ENCODE peak calls at places on chromosomes 16 and 17, in eight cellular contexts. One of them, this sample, is unnamed.

GRCh38 chr16:31360296-31360695 is 5.3 kb downstream of the ITGAX start:
- DNase-seq in heart right ventricle: no peak
- DNase-seq in DMS79 treated with DMSO at 0.1 percent for 48 hours: no peak
- DNase-seq in effector CD4-positive, alpha-beta T cell: no peak
- DNase-seq in stimulated activated CD4-positive, alpha-beta T cell treated with anti-CD3 and anti-CD28 coated beads, TNF-alpha, amount 100 ng/mL, for 48 hours: no peak
- DNase-seq in Peyer's patch: no peak
- DNase-seq in left kidney: no peak
- DNase-seq in tibial nerve: no peak
- DNase-seq in this sample: no peak

GRCh38 chr16:68985855-68986254 is 119.6 kb upstream of the HAS3 start:
- DNase-seq in Peyer's patch: no peak
- DNase-seq in heart right ventricle: no peak
- DNase-seq in left kidney: no peak
- DNase-seq in effector CD4-positive, alpha-beta T cell: no peak
- DNase-seq in stimulated activated CD4-positive, alpha-beta T cell treated with anti-CD3 and anti-CD28 coated beads, TNF-alpha, amount 100 ng/mL, for 48 hours: no peak
- DNase-seq in tibial nerve: no peak
- DNase-seq in DMS79 treated with DMSO at 0.1 percent for 48 hours: no peak
- DNase-seq in this sample: peak

GRCh38 chr17:77999413-78000173 is 41.1 kb downstream of the TNRC6C start:
- DNase-seq in heart right ventricle: no peak
- DNase-seq in stimulated activated CD4-positive, alpha-beta T cell treated with anti-CD3 and anti-CD28 coated beads, TNF-alpha, amount 100 ng/mL, for 48 hours: no peak
- DNase-seq in Peyer's patch: no peak
- DNase-seq in tibial nerve: no peak
- DNase-seq in effector CD4-positive, alpha-beta T cell: no peak
- DNase-seq in left kidney: no peak
- DNase-seq in DMS79 treated with DMSO at 0.1 percent for 48 hours: no peak
- DNase-seq in this sample: peak

GRCh38 chr17:511833-512251 is 159.2 kb upstream of the RPH3AL start:
- DNase-seq in tibial nerve: no peak
- DNase-seq in left kidney: no peak
- DNase-seq in heart right ventricle: no peak
- DNase-seq in DMS79 treated with DMSO at 0.1 percent for 48 hours: no peak
- DNase-seq in effector CD4-positive, alpha-beta T cell: no peak
- DNase-seq in Peyer's patch: no peak
- DNase-seq in stimulated activated CD4-positive, alpha-beta T cell treated with anti-CD3 and anti-CD28 coated beads, TNF-alpha, amount 100 ng/mL, for 48 hours: no peak
- DNase-seq in this sample: no peak

GRCh38 chr17:79183221-79184158 is 108.9 kb downstream of the ENGASE start:
- DNase-seq in tibial nerve: no peak
- DNase-seq in Peyer's patch: no peak
- DNase-seq in effector CD4-positive, alpha-beta T cell: no peak
- DNase-seq in left kidney: peak
- DNase-seq in stimulated activated CD4-positive, alpha-beta T cell treated with anti-CD3 and anti-CD28 coated beads, TNF-alpha, amount 100 ng/mL, for 48 hours: no peak
- DNase-seq in DMS79 treated with DMSO at 0.1 percent for 48 hours: peak
- DNase-seq in heart right ventricle: no peak
- DNase-seq in this sample: peak

GRCh38 chr17:75832164-75832651 is 12.0 kb downstream of the UNC13D start:
- DNase-seq in Peyer's patch: peak
- DNase-seq in stimulated activated CD4-positive, alpha-beta T cell treated with anti-CD3 and anti-CD28 coated beads, TNF-alpha, amount 100 ng/mL, for 48 hours: no peak
- DNase-seq in DMS79 treated with DMSO at 0.1 percent for 48 hours: no peak
- DNase-seq in effector CD4-positive, alpha-beta T cell: peak
- DNase-seq in heart right ventricle: no peak
- DNase-seq in left kidney: no peak
- DNase-seq in tibial nerve: peak
- DNase-seq in this sample: peak

GRCh38 chr16:6148361-6148760 is 1050.8 kb upstream of the EEF2KMT start:
- DNase-seq in tibial nerve: no peak
- DNase-seq in Peyer's patch: no peak
- DNase-seq in effector CD4-positive, alpha-beta T cell: no peak
- DNase-seq in heart right ventricle: no peak
- DNase-seq in left kidney: no peak
- DNase-seq in DMS79 treated with DMSO at 0.1 percent for 48 hours: no peak
- DNase-seq in stimulated activated CD4-positive, alpha-beta T cell treated with anti-CD3 and anti-CD28 coated beads, TNF-alpha, amount 100 ng/mL, for 48 hours: no peak
- DNase-seq in this sample: no peak

GRCh38 chr17:32157225-32157624 is 14.9 kb downstream of the RHOT1 start:
- DNase-seq in stimulated activated CD4-positive, alpha-beta T cell treated with anti-CD3 and anti-CD28 coated beads, TNF-alpha, amount 100 ng/mL, for 48 hours: no peak
- DNase-seq in effector CD4-positive, alpha-beta T cell: no peak
- DNase-seq in DMS79 treated with DMSO at 0.1 percent for 48 hours: no peak
- DNase-seq in heart right ventricle: no peak
- DNase-seq in left kidney: no peak
- DNase-seq in tibial nerve: no peak
- DNase-seq in Peyer's patch: no peak
- DNase-seq in this sample: peak

GRCh38 chr16:87806608-87807546 is 41.1 kb upstream of the KLHDC4 start:
- DNase-seq in stimulated activated CD4-positive, alpha-beta T cell treated with anti-CD3 and anti-CD28 coated beads, TNF-alpha, amount 100 ng/mL, for 48 hours: peak
- DNase-seq in Peyer's patch: peak
- DNase-seq in DMS79 treated with DMSO at 0.1 percent for 48 hours: peak
- DNase-seq in left kidney: peak
- DNase-seq in effector CD4-positive, alpha-beta T cell: no peak
- DNase-seq in heart right ventricle: peak
- DNase-seq in tibial nerve: no peak
- DNase-seq in this sample: peak

GRCh38 chr16:57786632-57787518 is 15.4 kb downstream of the KIFC3 start:
- DNase-seq in DMS79 treated with DMSO at 0.1 percent for 48 hours: no peak
- DNase-seq in stimulated activated CD4-positive, alpha-beta T cell treated with anti-CD3 and anti-CD28 coated beads, TNF-alpha, amount 100 ng/mL, for 48 hours: no peak
- DNase-seq in tibial nerve: no peak
- DNase-seq in effector CD4-positive, alpha-beta T cell: no peak
- DNase-seq in left kidney: peak
- DNase-seq in heart right ventricle: peak
- DNase-seq in Peyer's patch: no peak
- DNase-seq in this sample: no peak

GRCh38 chr16:55433030-55433429 is 46.0 kb upstream of the MMP2 start:
- DNase-seq in DMS79 treated with DMSO at 0.1 percent for 48 hours: no peak
- DNase-seq in left kidney: no peak
- DNase-seq in tibial nerve: no peak
- DNase-seq in effector CD4-positive, alpha-beta T cell: no peak
- DNase-seq in heart right ventricle: no peak
- DNase-seq in stimulated activated CD4-positive, alpha-beta T cell treated with anti-CD3 and anti-CD28 coated beads, TNF-alpha, amount 100 ng/mL, for 48 hours: no peak
- DNase-seq in Peyer's patch: no peak
- DNase-seq in this sample: no peak

This sample was measured in kidney tubule cell.